ENCODE peak calls at places on chromosomes 2 and 18, in five cellular contexts. Q is stimulated activated CD4-positive, alpha-beta T cell treated with anti-CD3 and anti-CD28 coated beads, Interleukin-4, amount 100 ng/mL, for 1 hour; U is kidney glomerular epithelial cell; N is left ventricle myocardium superior; W is endothelial cell. R is an unnamed sample.
A peak's percentile ranks its signal among the peaks of the same experiment; 100 is the strongest.

GRCh38 chr18:76953186-76953982 is 131.0 kb downstream of the ZNF236 start:
- DNase-seq in Q (no peak), U (no peak), N (peak; percentile 85), W (no peak), R (peak; percentile 49)

GRCh38 chr2:205954707-205955106 is 131.3 kb downstream of the INO80D start:
- DNase-seq in Q (no peak), U (no peak), N (no peak), W (no peak), R (no peak)

GRCh38 chr2:60515751-60516226 is 37.7 kb downstream of the BCL11A start:
- DNase-seq in Q (no peak), U (peak; percentile 55), N (no peak), W (no peak), R (no peak)

GRCh38 chr2:163348843-163349395 is 386.9 kb downstream of the FIGN start:
- DNase-seq in Q (no peak), U (peak; percentile 82), N (no peak), W (peak; percentile 7), R (no peak)

GRCh38 chr2:101775636-101776035 is 78.1 kb downstream of the MAP4K4 start:
- DNase-seq in Q (no peak), U (peak; percentile 25), N (no peak), W (no peak), R (no peak)

GRCh38 chr2:72979896-72980295 is 62.6 kb downstream of the EMX1 start:
- DNase-seq in Q (no peak), U (no peak), N (no peak), W (no peak), R (no peak)

GRCh38 chr2:13696601-13697000 is 935.9 kb upstream of the LRATD1 start:
- DNase-seq in Q (no peak), U (no peak), N (no peak), W (no peak), R (no peak)

GRCh38 chr2:25558262-25558661 is 115.1 kb downstream of the DTNB start:
- DNase-seq in Q (peak; percentile 23), U (no peak), N (no peak), W (no peak), R (no peak)

GRCh38 chr18:69161383-69162028 is 239.2 kb upstream of the DOK6 start:
- DNase-seq in Q (no peak), U (no peak), N (peak; percentile 21), W (no peak), R (no peak)

GRCh38 chr2:59083075-59083792 is 842.1 kb upstream of the FANCL start:
- DNase-seq in Q (no peak), U (no peak), N (no peak), W (no peak), R (no peak)

GRCh38 chr2:3536682-3537632 is 17.6 kb upstream of the ADI1 start:
- DNase-seq in Q (no peak), U (peak; percentile 50), N (peak; percentile 59), W (peak; percentile 45), R (no peak)

GRCh38 chr2:105977212-105977611 is 216.9 kb downstream of the UXS1 start:
- DNase-seq in Q (peak; percentile 21), U (peak; percentile 79), N (no peak), W (no peak), R (no peak)

GRCh38 chr18:77127769-77128671 is 4.6 kb downstream of the MBP start:
- DNase-seq in Q (no peak), U (peak; percentile 95), N (no peak), W (no peak), R (no peak)

GRCh38 chr2:201327678-201328077 is 29.5 kb downstream of the FLACC1 start:
- DNase-seq in Q (no peak), U (no peak), N (no peak), W (no peak), R (no peak)

R was measured in NCI-H1105.